ENCODE peak calls at places on chromosomes 1 and 21, in six cellular contexts. K is fibroblast of lung, T is K562, D is PC-9, F is neural progenitor cell, X is GM23338. N is an unnamed sample. For H3K79me2, the result is how much of the 10 kb centered on the place peaks cover.

GRCh38 chr1:89844860-89845259 is 24.0 kb downstream of the LRRC8D start:
- DNase-seq in T (no peak), K (no peak), F (no peak), D (no peak), X (no peak), N (no peak)

GRCh38 chr21:17003763-17004373 is 509.0 kb upstream of the CXADR start:
- DNase-seq in K (peak), X (no peak), F (no peak), T (no peak), D (no peak), N (peak)

GRCh38 chr1:225896937-225897549 is 8.1 kb upstream of the LEFTY1 start:
- DNase-seq in T (peak), D (peak), X (no peak), F (no peak), K (no peak), N (peak)

GRCh38 chr1:2867087-2867425 is 65.6 kb upstream of the TTC34 start:
- DNase-seq in K (no peak), D (no peak), T (no peak), F (no peak), X (no peak), N (no peak)

GRCh38 chr1:2210786-2211185 is 16.2 kb upstream of the FAAP20 start:
- DNase-seq in K (no peak), D (no peak), X (no peak), T (no peak), F (peak), N (no peak)

GRCh38 chr1:3971981-3972380 is 71.9 kb upstream of the C1orf174 start:
- DNase-seq in T (no peak), X (no peak), D (no peak), K (no peak), F (no peak), N (no peak)

GRCh38 chr1:198147216-198147615 is 9.6 kb upstream of the NEK7 start:
- DNase-seq in T (no peak), D (no peak), K (no peak), X (no peak), F (no peak), N (no peak)

GRCh38 chr21:41758550-41758949 is 8.3 kb downstream of the RIPK4 start:
- DNase-seq in K (no peak), D (peak), X (no peak), F (no peak), T (no peak), N (peak)

GRCh38 chr1:148308832-148309458 is 156.9 kb upstream of the NBPF11 start:
- DNase-seq in D (no peak), K (no peak), F (no peak), X (peak), T (no peak), N (peak)

GRCh38 chr1:10319750-10320149 is 79.1 kb upstream of the PGD start:
- DNase-seq in F (peak), K (no peak), X (peak), T (no peak), D (no peak), N (no peak)

GRCh38 chr1:173917635-173918493 is 737 bp upstream of the SERPINC1 start:
- DNase-seq in X (no peak), F (no peak), T (no peak), K (no peak), D (no peak), N (no peak)

GRCh38 chr1:33008051-33008914 is 28.4 kb downstream of the AK2 start:
- DNase-seq in K (no peak), T (no peak), F (no peak), D (peak), X (no peak), N (peak)

GRCh38 chr1:42282867-42283583 is 52.0 kb downstream of the FOXJ3 start:
- DNase-seq in F (no peak), T (no peak), D (peak), X (no peak), K (peak), N (peak)

GRCh38 chr1:42279055-42279454 is 56.0 kb downstream of the FOXJ3 start:
- DNase-seq in F (no peak), D (no peak), K (no peak), T (no peak), X (peak), N (no peak)

GRCh38 chr1:42282024-42282579 is 52.9 kb downstream of the FOXJ3 start:
- DNase-seq in X (no peak), T (no peak), K (peak), D (peak), F (no peak), N (peak)

GRCh38 chr1:42280841-42281240 is 54.2 kb downstream of the FOXJ3 start:
- DNase-seq in T (no peak), K (no peak), D (no peak), F (no peak), X (no peak), N (no peak)
- H3K79me2 ChIP-seq in T (half or more), K (under half), D (half or more), F (half or more), X (half or more), N (half or more)

DNA sequence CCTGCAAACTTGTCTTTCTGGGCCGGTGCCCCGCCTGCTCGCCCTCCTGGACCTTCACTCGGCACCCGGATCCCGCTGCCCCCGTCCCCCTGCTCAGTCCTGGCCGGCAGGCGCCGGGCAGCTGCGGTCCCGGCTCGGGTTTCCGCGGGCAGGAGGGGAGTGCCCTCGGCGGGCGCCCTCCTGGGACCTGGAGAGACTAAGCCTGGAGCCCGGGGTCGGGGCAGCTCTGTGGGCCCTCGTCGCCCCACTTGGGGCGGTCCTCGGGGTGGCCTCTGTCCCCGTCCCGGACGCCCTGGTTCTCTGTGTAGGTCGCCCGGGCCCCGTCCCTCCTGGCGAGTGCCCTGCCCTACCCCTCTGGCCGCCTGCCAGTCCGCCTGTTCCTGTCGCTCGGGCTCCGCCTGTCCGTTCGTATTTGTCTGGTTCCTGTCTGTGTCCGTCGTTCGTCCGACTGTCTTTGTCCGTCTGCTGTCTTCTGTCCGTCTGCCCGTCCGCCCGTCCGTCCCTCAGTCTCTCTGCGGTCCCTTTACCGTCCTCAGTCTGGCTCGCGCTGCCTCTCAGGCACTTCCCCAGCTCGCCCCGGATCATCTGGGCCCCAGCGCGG is 492 bp downstream of the SERINC2 start:
- DNase-seq in F (peak), T (peak), D (no peak), K (peak), X (peak), N (peak)
- TF ChIP-seq EZH2 in F (peak), T (peak), D (no peak), K (no peak), X (no peak), N (no peak)

DNA sequence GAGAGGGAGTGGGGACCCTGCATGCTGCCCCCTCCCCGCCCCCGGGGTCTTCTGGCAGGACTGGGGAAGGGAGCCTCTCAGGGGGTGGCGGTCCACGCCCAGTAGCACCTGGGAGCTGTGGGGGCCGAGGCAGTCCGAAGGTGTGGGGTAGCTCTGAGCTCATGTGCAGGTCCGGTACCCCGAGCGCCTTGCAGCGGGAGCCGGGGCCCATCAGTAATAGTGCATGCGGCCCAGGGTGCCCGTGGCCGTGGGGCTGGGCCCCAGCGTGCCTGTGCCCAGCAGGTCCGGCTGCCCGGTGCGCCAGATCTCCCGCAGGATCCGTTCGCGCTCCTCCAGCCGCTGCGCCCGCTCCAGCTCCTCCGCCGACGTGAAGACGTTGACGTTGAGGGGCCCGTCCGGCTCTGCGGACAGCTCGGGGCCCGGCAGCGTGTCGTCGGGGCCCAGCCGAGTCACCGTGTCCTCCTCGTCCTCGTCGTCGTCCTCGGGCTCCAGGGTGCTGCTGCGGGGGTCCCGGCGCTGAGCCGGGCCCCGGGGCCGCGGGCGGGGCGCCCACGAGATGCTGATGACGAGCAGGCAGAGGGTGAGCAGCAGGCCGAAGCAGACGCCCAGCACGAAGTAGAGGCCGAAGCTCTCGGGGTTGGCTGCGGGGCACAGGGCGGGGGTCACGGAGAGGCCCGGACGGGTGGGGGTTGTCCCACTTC is 1.2 kb downstream of the EVA1B start:
- DNase-seq in D (no peak), X (peak), T (no peak), F (peak), K (peak), N (no peak)
- H3K4me3 ChIP-seq in D (no peak), X (peak), T (peak), F (peak), K (peak), N (no peak)

GRCh38 chr1:178192686-178193085 is 98.8 kb downstream of the RASAL2 start:
- DNase-seq in D (peak), X (no peak), T (no peak), F (no peak), K (peak), N (peak)

GRCh38 chr1:178196631-178197030 is 102.7 kb downstream of the RASAL2 start:
- DNase-seq in K (no peak), D (peak), X (no peak), F (no peak), T (no peak), N (peak)
- H3K79me2 ChIP-seq in K (under half), D (under half), X (half or more), F (under half), T (under half), N (half or more)

DNA sequence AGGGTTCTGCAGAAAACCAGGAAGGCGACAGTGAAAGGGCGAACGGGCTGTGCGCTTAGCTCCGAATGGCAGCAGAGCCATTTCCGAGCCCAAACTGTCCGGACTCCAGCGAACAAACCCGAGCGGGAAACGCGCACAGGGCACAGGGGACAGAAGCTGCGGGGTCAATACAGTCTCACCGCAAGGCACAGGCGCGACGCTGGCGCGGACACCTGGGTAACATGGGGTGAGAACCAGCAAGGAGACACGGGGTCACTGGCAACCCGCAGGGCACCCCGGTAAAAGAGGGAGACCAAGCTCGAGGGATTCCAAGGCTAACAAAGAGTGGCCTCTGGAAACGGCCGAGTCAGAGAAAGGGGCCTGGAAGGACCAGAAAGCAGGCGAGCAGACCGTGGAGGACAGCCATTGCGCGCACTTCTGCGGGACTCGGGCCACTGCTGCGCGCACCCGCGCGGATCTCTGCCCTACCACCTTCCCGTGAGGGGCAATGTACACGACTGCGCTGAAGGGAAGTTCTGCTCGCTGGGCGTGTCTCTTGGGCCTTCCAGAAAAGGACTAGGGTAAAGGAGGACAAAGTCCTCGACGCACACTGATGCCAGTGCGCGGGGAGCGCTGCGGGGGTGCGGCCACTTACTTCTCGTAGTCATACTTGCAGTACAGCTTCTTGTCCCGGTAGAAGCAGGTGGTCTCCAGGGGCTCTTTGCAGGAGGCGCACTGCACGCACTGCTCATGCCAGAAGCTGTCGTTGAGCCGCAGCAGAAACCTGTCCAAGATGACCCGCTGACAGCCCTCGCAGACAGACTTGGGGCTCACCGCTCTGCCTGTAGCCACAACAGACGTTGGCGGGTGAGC is 3.8 kb downstream of the LMX1A start:
- DNase-seq in X (peak), F (peak), K (no peak), D (no peak), T (no peak), N (no peak)
- TF ChIP-seq EZH2 in X (peak), F (no peak), K (peak), D (no peak), T (no peak), N (peak)

GRCh38 chr1:201019321-201019977 is 4.1 kb downstream of the KIF21B start:
- DNase-seq in D (peak), K (peak), X (no peak), T (peak), F (no peak), N (peak)
- H3K4me3 ChIP-seq in D (no peak), K (no peak), X (no peak), T (no peak), F (no peak), N (no peak)

DNA sequence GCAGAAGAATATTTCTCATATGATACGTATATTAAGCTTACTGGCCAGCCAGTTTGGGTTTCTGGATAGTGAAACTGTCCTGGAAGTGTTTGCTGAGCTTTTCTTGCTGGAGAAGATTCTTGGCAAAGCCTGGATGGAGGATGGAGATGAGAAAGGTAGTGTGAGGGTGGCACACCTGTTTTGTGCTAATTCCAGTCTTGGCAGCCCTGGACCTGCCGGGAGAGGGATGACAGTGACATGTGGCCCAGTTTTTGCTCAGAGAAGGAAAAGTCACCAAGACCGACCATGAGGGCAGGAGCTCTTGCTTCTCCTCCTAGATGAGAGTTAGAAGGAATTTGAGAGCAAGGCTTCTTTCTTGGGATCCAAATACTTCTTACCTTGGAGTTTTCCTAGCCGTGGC is 34.1 kb downstream of the DOP1B start:
- DNase-seq in D (no peak), K (no peak), X (no peak), T (no peak), F (no peak), N (no peak)
- H3K79me2 ChIP-seq in D (under half), K (under half), X (under half), T (under half), F (under half), N (under half)

GRCh38 chr1:54888080-54888733 is 1.2 kb upstream of the DHCR24 start:
- DNase-seq in X (peak), F (peak), D (peak), K (no peak), T (no peak), N (no peak)
- TF ChIP-seq EZH2 in X (no peak), F (no peak), D (no peak), K (no peak), T (no peak), N (no peak)